ENCODE peak calls at places on chromosomes 4 and X, in ten cellular contexts. M, A, H, T, P, Q, L, D, X and F are unnamed samples.

GRCh38 chr4:42750831-42751230 is 93.9 kb upstream of the ATP8A1 start:
- DNase-seq in M (no peak), A (no peak), H (no peak), T (no peak), P (no peak), Q (no peak), L (no peak), D (no peak), X (no peak), F (no peak)

GRCh38 chr4:145339075-145339725 is 142.5 kb upstream of the SMAD1 start:
- DNase-seq in M (no peak), A (no peak), H (no peak), T (no peak), P (no peak), Q (no peak), L (no peak), D (no peak), X (no peak), F (no peak)

GRCh38 chrX:69222103-69223090 is 57.1 kb upstream of the PJA1 start:
- DNase-seq in M (peak; percentile 66), A (peak; percentile 58), H (peak; percentile 85), T (peak; percentile 44), P (peak; percentile 68), Q (peak; percentile 85), L (peak; percentile 83), D (no peak), X (peak; percentile 25), F (peak; percentile 18)

GRCh38 chr4:8192748-8193738 is 6.0 kb upstream of the SH3TC1 start:
- DNase-seq in M (peak; percentile 18), A (no peak), H (peak; percentile 43), T (peak; percentile 70), P (peak; percentile 24), Q (no peak), L (no peak), D (peak; percentile 42), X (peak; percentile 22), F (peak; percentile 35)

GRCh38 chrX:130878350-130879341 is 24.4 kb downstream of the ENOX2 start:
- DNase-seq in M (no peak), A (no peak), H (no peak), T (peak; percentile 87), P (no peak), Q (no peak), L (peak; percentile 26), D (no peak), X (peak; percentile 74), F (peak; percentile 71)

GRCh38 chrX:57528670-57529255 is 63.0 kb upstream of the ZXDB start:
- DNase-seq in M (peak; percentile 14), A (no peak), H (peak; percentile 38), T (no peak), P (no peak), Q (no peak), L (no peak), D (peak; percentile 36), X (no peak), F (peak; percentile 2)

GRCh38 chrX:31114858-31115257 is 43.0 kb upstream of the FTHL17 start:
- DNase-seq in M (no peak), A (no peak), H (no peak), T (no peak), P (no peak), Q (no peak), L (no peak), D (no peak), X (no peak), F (no peak)

GRCh38 chr4:156673483-156673882 is 298.1 kb downstream of the PDGFC start:
- DNase-seq in M (no peak), A (no peak), H (no peak), T (peak; percentile 74), P (no peak), Q (no peak), L (no peak), D (no peak), X (peak; percentile 17), F (no peak)

GRCh38 chrX:151974336-151975227 is at the start of gene GABRE:
- DNase-seq in M (no peak), A (no peak), H (peak; percentile 20), T (peak; percentile 40), P (no peak), Q (no peak), L (peak; percentile 83), D (no peak), X (peak; percentile 39), F (peak; percentile 17)

GRCh38 chr4:170111100-170111499 is 21.3 kb upstream of the AADAT start:
- DNase-seq in M (no peak), A (no peak), H (no peak), T (no peak), P (no peak), Q (no peak), L (no peak), D (no peak), X (no peak), F (no peak)

GRCh38 chr4:64781737-64782326 is 372.6 kb upstream of the TECRL start:
- DNase-seq in M (no peak), A (no peak), H (no peak), T (peak; percentile 34), P (no peak), Q (no peak), L (no peak), D (peak; percentile 29), X (peak; percentile 7), F (peak; percentile 2)

GRCh38 chr4:158541506-158541905 is 19.8 kb downstream of the RXFP1 start:
- DNase-seq in M (no peak), A (no peak), H (no peak), T (no peak), P (no peak), Q (no peak), L (no peak), D (no peak), X (no peak), F (no peak)

GRCh38 chrX:45860450-45860849 is 659.8 kb upstream of the DIPK2B start:
- DNase-seq in M (no peak), A (no peak), H (no peak), T (no peak), P (no peak), Q (no peak), L (no peak), D (no peak), X (no peak), F (no peak)

GRCh38 chrX:44961817-44962607 is 89.0 kb downstream of the KDM6A start:
- DNase-seq in M (peak; percentile 45), A (no peak), H (no peak), T (no peak), P (no peak), Q (no peak), L (no peak), D (no peak), X (no peak), F (no peak)

GRCh38 chr4:100986360-100986868 is 360.9 kb downstream of the PPP3CA start:
- DNase-seq in M (no peak), A (no peak), H (no peak), T (peak; percentile 22), P (no peak), Q (no peak), L (no peak), D (peak; percentile 15), X (no peak), F (no peak)

GRCh38 chrX:136065044-136065671 is 79.9 kb downstream of the SLC9A6 start:
- DNase-seq in M (peak; percentile 64), A (peak; percentile 13), H (no peak), T (peak; percentile 91), P (peak; percentile 7), Q (no peak), L (no peak), D (no peak), X (peak; percentile 73), F (peak; percentile 42)

GRCh38 chr4:128177376-128177959 is 110.1 kb downstream of the PGRMC2 start:
- DNase-seq in M (no peak), A (no peak), H (no peak), T (peak; percentile 56), P (no peak), Q (no peak), L (no peak), D (no peak), X (no peak), F (peak; percentile 14)

GRCh38 chr4:41125558-41126311 is 88.6 kb downstream of the APBB2 start:
- DNase-seq in M (no peak), A (no peak), H (no peak), T (no peak), P (no peak), Q (no peak), L (no peak), D (no peak), X (no peak), F (no peak)

GRCh38 chr4:138696771-138697170 is 318.8 kb upstream of the NOCT start:
- DNase-seq in M (no peak), A (no peak), H (no peak), T (peak; percentile 8), P (no peak), Q (no peak), L (no peak), D (no peak), X (peak; percentile 12), F (no peak)

GRCh38 chrX:43269201-43269600 is 386.9 kb upstream of the MAOA start:
- DNase-seq in M (no peak), A (no peak), H (no peak), T (peak; percentile 6), P (no peak), Q (no peak), L (no peak), D (no peak), X (no peak), F (peak; percentile 35)

GRCh38 chr4:172083236-172083635 is 270.0 kb downstream of the GALNTL6 start:
- DNase-seq in M (no peak), A (no peak), H (no peak), T (no peak), P (no peak), Q (no peak), L (no peak), D (no peak), X (no peak), F (no peak)

GRCh38 chrX:56783996-56784620 is 55.1 kb downstream of the NBDY start:
- DNase-seq in M (no peak), A (no peak), H (peak; percentile 14), T (no peak), P (no peak), Q (no peak), L (peak; percentile 32), D (no peak), X (no peak), F (no peak)

GRCh38 chr4:95209942-95210341 is 338.8 kb downstream of the UNC5C start:
- DNase-seq in M (no peak), A (no peak), H (no peak), T (no peak), P (no peak), Q (no peak), L (no peak), D (no peak), X (no peak), F (no peak)

GRCh38 chr4:41076481-41076880 is 137.9 kb downstream of the APBB2 start:
- DNase-seq in M (no peak), A (no peak), H (no peak), T (no peak), P (no peak), Q (no peak), L (no peak), D (no peak), X (no peak), F (no peak)

GRCh38 chr4:15327311-15328298 is 100.2 kb upstream of the C1QTNF7 start:
- DNase-seq in M (no peak), A (no peak), H (no peak), T (peak; percentile 65), P (no peak), Q (no peak), L (no peak), D (no peak), X (peak; percentile 86), F (no peak)

GRCh38 chrX:9656277-9656676 is 109.4 kb downstream of the GPR143 start:
- DNase-seq in M (no peak), A (no peak), H (no peak), T (peak; percentile 46), P (no peak), Q (no peak), L (peak; percentile 83), D (no peak), X (no peak), F (no peak)

GRCh38 chrX:69080912-69081465 is 84.3 kb downstream of the PJA1 start:
- DNase-seq in M (no peak), A (no peak), H (no peak), T (no peak), P (no peak), Q (no peak), L (no peak), D (no peak), X (no peak), F (no peak)

GRCh38 chr4:53592128-53592527 is 842 bp upstream of the LNX1 start:
- DNase-seq in M (no peak), A (no peak), H (no peak), T (no peak), P (no peak), Q (no peak), L (no peak), D (no peak), X (no peak), F (no peak)